ENCODE peak calls at places on chromosome 11, in ten cellular contexts. O is neural crest cell; Q is NCI-H2081; J is stimulated activated CD8-positive, alpha-beta memory T cell treated with anti-CD3 and anti-CD28 coated beads, Interleukin-15, amount 100 ng/mL, for 1 hour; N is NCI-H82; K is NCI-H2107; D is AG04449; U is fibroblast of mammary gland; H is psoas muscle; C is T-helper 9 cell. Y is an unnamed sample.

GRCh38 chr11:100578966-100579365 is 108.1 kb upstream of the ARHGAP42 start:
- DNase-seq in Q (no peak), J (no peak), H (no peak), O (no peak), K (no peak), U (peak), C (no peak), D (no peak), N (no peak), Y (no peak)

GRCh38 chr11:43486141-43486540 is 127.4 kb downstream of the TTC17 start:
- DNase-seq in D (no peak), N (no peak), U (peak), O (no peak), J (no peak), K (no peak), C (no peak), H (no peak), Q (no peak), Y (no peak)

GRCh38 chr11:44713022-44713421 is 13.7 kb upstream of the TSPAN18 start:
- DNase-seq in N (no peak), O (no peak), Q (no peak), H (no peak), J (no peak), D (no peak), K (no peak), U (no peak), C (no peak), Y (no peak)

GRCh38 chr11:31509412-31510345 is at the start of the genes ELP4 and IMMP1L:
- DNase-seq in D (peak), U (peak), Q (peak), N (peak), K (peak), C (peak), H (peak), O (peak), J (peak), Y (peak)

GRCh38 chr11:46277623-46278386 is at the start of gene CREB3L1:
- DNase-seq in D (no peak), O (peak), C (no peak), N (no peak), Q (no peak), U (peak), K (no peak), J (no peak), H (peak), Y (no peak)

GRCh38 chr11:76628408-76628947 is 42.1 kb downstream of the LRRC32 start:
- DNase-seq in D (no peak), Q (no peak), H (no peak), N (no peak), K (no peak), U (no peak), C (no peak), J (no peak), O (no peak), Y (no peak)

GRCh38 chr11:120064341-120064740 is 73.6 kb downstream of the TRIM29 start:
- DNase-seq in N (no peak), H (no peak), K (no peak), O (no peak), U (no peak), D (no peak), Q (no peak), J (no peak), C (no peak), Y (no peak)

GRCh38 chr11:132658696-132659095 is 873.6 kb downstream of the OPCML start:
- DNase-seq in N (no peak), U (no peak), K (no peak), H (no peak), O (no peak), C (no peak), D (no peak), Q (no peak), J (no peak), Y (no peak)

GRCh38 chr11:6124245-6124644 is 16.8 kb downstream of the OR56B4 start:
- DNase-seq in U (no peak), K (no peak), N (no peak), H (no peak), D (no peak), C (no peak), J (no peak), O (no peak), Q (no peak), Y (no peak)

GRCh38 chr11:86497310-86497709 is 122.6 kb downstream of the CCDC81 start:
- DNase-seq in J (no peak), O (no peak), H (no peak), Q (no peak), D (peak), U (peak), C (no peak), N (no peak), K (no peak), Y (no peak)

GRCh38 chr11:44658451-44658850 is 68.3 kb upstream of the TSPAN18 start:
- DNase-seq in C (peak), J (no peak), K (no peak), U (no peak), H (no peak), N (peak), Q (no peak), D (no peak), O (no peak), Y (peak)

GRCh38 chr11:112292785-112293407 is 32.2 kb upstream of the PLET1 start:
- DNase-seq in C (no peak), Q (peak), K (no peak), J (no peak), D (peak), N (no peak), O (no peak), H (peak), U (peak), Y (no peak)

GRCh38 chr11:61955031-61955415 is 4.9 kb downstream of the BEST1 start:
- DNase-seq in N (peak), J (no peak), H (peak), C (no peak), K (no peak), Q (no peak), D (no peak), O (no peak), U (peak), Y (no peak)

GRCh38 chr11:113952588-113952987 is 22.3 kb upstream of the HTR3A start:
- DNase-seq in U (peak), Q (no peak), D (no peak), J (no peak), N (no peak), C (no peak), O (no peak), K (no peak), H (no peak), Y (no peak)

GRCh38 chr11:75760710-75761493 is 7.7 kb upstream of the DGAT2 start:
- DNase-seq in C (no peak), D (peak), H (no peak), Q (no peak), U (peak), J (no peak), K (no peak), N (no peak), O (no peak), Y (no peak)

GRCh38 chr11:61149624-61150615 is 11.3 kb downstream of the VPS37C start:
- DNase-seq in Q (no peak), D (no peak), C (no peak), U (no peak), J (no peak), K (no peak), H (no peak), O (peak), N (peak), Y (no peak)

GRCh38 chr11:101618691-101619090 is 34.9 kb upstream of the TRPC6 start:
- DNase-seq in D (no peak), O (no peak), H (no peak), K (no peak), J (no peak), U (peak), C (no peak), Q (no peak), N (no peak), Y (no peak)

GRCh38 chr11:126327280-126328000 is 23.6 kb downstream of the DCPS start:
- DNase-seq in H (no peak), Q (no peak), U (no peak), D (no peak), N (no peak), O (no peak), C (no peak), K (no peak), J (no peak), Y (no peak)

GRCh38 chr11:67644042-67644441 is 4.5 kb upstream of the TBX10 start:
- DNase-seq in N (peak), K (no peak), J (no peak), H (no peak), Q (no peak), O (no peak), D (no peak), U (peak), C (no peak), Y (no peak)

GRCh38 chr11:129922674-129923073 is 27.3 kb upstream of the NFRKB start:
- DNase-seq in D (no peak), K (no peak), J (no peak), C (no peak), O (no peak), N (no peak), U (no peak), H (no peak), Q (no peak), Y (no peak)

GRCh38 chr11:130315354-130315970 is 745 bp upstream of the ZBTB44 start:
- DNase-seq in K (no peak), O (no peak), N (peak), C (peak), U (no peak), Q (no peak), J (peak), D (no peak), H (peak), Y (peak)

GRCh38 chr11:71184421-71185210 is 67.8 kb downstream of the SHANK2 start:
- DNase-seq in N (no peak), Q (no peak), U (no peak), C (no peak), K (no peak), D (no peak), O (no peak), J (no peak), H (no peak), Y (no peak)

GRCh38 chr11:117872962-117873827 is 3.3 kb downstream of the FXYD6 start:
- DNase-seq in C (no peak), U (no peak), Q (no peak), O (no peak), N (no peak), H (no peak), K (no peak), J (no peak), D (no peak), Y (no peak)

GRCh38 chr11:69919659-69920499 is 100.7 kb upstream of the FGF3 start:
- DNase-seq in K (no peak), H (peak), N (no peak), C (no peak), U (no peak), D (no peak), O (no peak), J (no peak), Q (no peak), Y (no peak)

GRCh38 chr11:12798609-12799011 is 124.4 kb downstream of the TEAD1 start:
- DNase-seq in U (no peak), N (peak), H (no peak), J (no peak), Q (no peak), K (no peak), D (no peak), C (no peak), O (no peak), Y (no peak)

Y was measured in CD4-positive, alpha-beta T cell.